ENCODE peak calls at places on chromosomes 2 and 18, in ten cellular contexts. K, Q, M, U, L, S, P, X, E and B are unnamed samples.
A peak's percentile ranks its signal among the peaks of the same experiment; 100 is the strongest.

GRCh38 chr2:47307066-47307465 is 95.9 kb upstream of the MSH2 start:
- DNase-seq in U (no peak), M (no peak), Q (no peak), K (no peak), P (no peak), S (peak; percentile 6), E (no peak), X (no peak), L (no peak), B (no peak)

GRCh38 chr18:78635093-78635800 is 344.4 kb upstream of the SALL3 start:
- DNase-seq in E (no peak), M (no peak), S (no peak), X (no peak), Q (no peak), U (no peak), K (no peak), L (no peak), P (no peak), B (no peak)

GRCh38 chr2:217105733-217106649 is 246.1 kb upstream of the TNP1 start:
- DNase-seq in L (peak; percentile 2), M (no peak), S (no peak), U (no peak), Q (no peak), E (no peak), P (no peak), X (peak; percentile 2), K (no peak), B (no peak)

GRCh38 chr2:100018794-100019193 is 123.6 kb downstream of the AFF3 start:
- DNase-seq in P (no peak), M (no peak), X (no peak), Q (no peak), L (no peak), U (no peak), S (no peak), K (no peak), E (no peak), B (no peak)

GRCh38 chr18:808086-808485 is 4.0 kb downstream of the YES1 start:
- DNase-seq in E (no peak), P (no peak), U (no peak), S (no peak), K (no peak), Q (no peak), L (no peak), M (no peak), X (no peak), B (no peak)

GRCh38 chr2:64273524-64274398 is 129.5 kb upstream of the PELI1 start:
- DNase-seq in E (peak; percentile 71), K (no peak), X (no peak), L (no peak), U (no peak), Q (no peak), S (no peak), P (peak; percentile 67), M (peak; percentile 33), B (peak; percentile 89)

GRCh38 chr2:201362396-201362795 is 5.3 kb upstream of the FLACC1 start:
- DNase-seq in S (no peak), M (no peak), L (no peak), K (no peak), Q (no peak), X (no peak), E (no peak), U (no peak), P (no peak), B (no peak)

GRCh38 chr2:43026451-43027102 is 199.8 kb downstream of the ZFP36L2 start:
- DNase-seq in X (no peak), Q (no peak), E (no peak), S (peak; percentile 39), P (no peak), L (no peak), M (no peak), K (no peak), U (peak; percentile 55), B (no peak)

GRCh38 chr18:47944972-47945843 is 14.7 kb upstream of the SMAD2 start:
- DNase-seq in M (no peak), L (no peak), U (no peak), E (no peak), S (no peak), X (peak; percentile 12), P (no peak), Q (no peak), K (no peak), B (no peak)

GRCh38 chr2:162073776-162074578 is at the start of gene DPP4:
- DNase-seq in X (no peak), K (no peak), U (peak; percentile 89), L (peak; percentile 81), Q (peak; percentile 75), P (peak; percentile 77), S (peak; percentile 87), M (peak; percentile 68), E (no peak), B (no peak)

GRCh38 chr2:115122701-115123100 is 680.3 kb downstream of the DPP10 start:
- DNase-seq in S (no peak), E (no peak), Q (no peak), M (no peak), X (no peak), L (no peak), U (no peak), K (no peak), P (no peak), B (no peak)

GRCh38 chr18:47748093-47748796 is 182.2 kb downstream of the SMAD2 start:
- DNase-seq in Q (no peak), L (no peak), X (no peak), U (no peak), S (no peak), K (no peak), M (peak; percentile 24), P (no peak), E (no peak), B (no peak)

GRCh38 chr18:10003281-10003680 is 89.5 kb downstream of the VAPA start:
- DNase-seq in K (no peak), L (no peak), P (no peak), E (no peak), S (no peak), X (no peak), U (no peak), Q (peak; percentile 15), M (no peak), B (no peak)

GRCh38 chr2:28592481-28592880 is 96.6 kb downstream of the PLB1 start:
- DNase-seq in M (no peak), S (peak; percentile 25), U (no peak), X (no peak), P (no peak), L (no peak), K (no peak), E (no peak), Q (no peak), B (peak; percentile 30)

GRCh38 chr2:205769494-205769848 is 87.2 kb downstream of the NRP2 start:
- DNase-seq in K (no peak), Q (no peak), S (no peak), X (no peak), U (no peak), L (no peak), P (no peak), E (no peak), M (no peak), B (no peak)

GRCh38 chr2:160994141-160995002 is 165.9 kb upstream of the TANK start:
- DNase-seq in E (peak; percentile 14), X (peak; percentile 77), S (no peak), K (no peak), L (peak; percentile 90), P (peak; percentile 75), Q (peak; percentile 81), M (peak; percentile 71), U (no peak), B (no peak)
- H3K4me3 ChIP-seq in E (no peak overlapping the region), X (no peak overlapping the region), S (no peak overlapping the region), K (no peak overlapping the region), L (no peak overlapping the region), P (no peak overlapping the region), Q (no peak overlapping the region), M (peak overlapping the region; percentile 22), U (no peak overlapping the region), B (no peak overlapping the region)

GRCh38 chr2:26144953-26145680 is 27.8 kb upstream of the GAREM2 start:
- DNase-seq in U (no peak), M (peak; percentile 63), P (peak; percentile 64), L (peak; percentile 88), Q (no peak), K (peak; percentile 50), E (peak; percentile 10), S (peak; percentile 81), X (peak; percentile 51), B (no peak)
- TF ChIP-seq POLR2AphosphoS5 in U (no peak), M (no peak), P (peak; percentile 26), L (no peak), Q (no peak), K (no peak), E (no peak), S (no peak), X (no peak), B (no peak)

DNA sequence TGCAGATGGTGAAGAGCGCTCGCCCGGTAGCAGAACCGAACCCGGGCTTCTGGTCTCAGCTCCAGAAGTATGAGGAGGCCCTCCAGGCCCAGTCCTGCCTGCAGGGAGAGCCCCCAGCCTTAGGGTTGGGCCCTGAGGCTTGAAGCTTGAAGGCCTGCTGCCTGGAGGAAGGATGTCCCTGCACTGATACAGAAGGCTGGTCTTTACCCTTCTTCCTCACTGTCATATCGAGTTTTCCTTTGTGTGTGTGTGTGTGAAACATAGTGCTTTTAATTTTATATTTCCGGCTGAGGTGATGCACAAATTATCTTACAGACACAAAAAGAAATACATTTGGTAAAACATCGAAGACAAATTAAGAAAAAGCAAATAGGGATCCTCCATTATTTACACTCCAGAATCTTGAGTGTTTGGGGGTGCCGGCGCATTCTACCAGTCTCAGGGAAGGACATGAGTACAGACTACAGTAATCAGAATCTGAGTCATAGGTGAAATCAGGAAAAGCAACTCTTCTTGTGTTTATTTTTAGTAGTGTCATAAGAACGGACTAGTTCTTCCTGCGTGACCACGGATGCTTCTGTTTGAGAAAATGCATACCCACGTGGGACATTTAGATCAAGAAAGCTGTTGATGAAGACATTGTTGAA is 1.3 kb downstream of the DUSP28 start:
- DNase-seq in K (no peak), E (no peak), X (no peak), Q (peak; percentile 40), M (no peak), U (no peak), P (peak; percentile 26), S (no peak), L (no peak), B (no peak)
- TF ChIP-seq CTCF in K (no peak), E (no peak), X (no peak), Q (no peak), M (no peak), U (no peak), P (peak; percentile 70), S (no peak), L (peak; percentile 13), B (peak; percentile 51)

DNA sequence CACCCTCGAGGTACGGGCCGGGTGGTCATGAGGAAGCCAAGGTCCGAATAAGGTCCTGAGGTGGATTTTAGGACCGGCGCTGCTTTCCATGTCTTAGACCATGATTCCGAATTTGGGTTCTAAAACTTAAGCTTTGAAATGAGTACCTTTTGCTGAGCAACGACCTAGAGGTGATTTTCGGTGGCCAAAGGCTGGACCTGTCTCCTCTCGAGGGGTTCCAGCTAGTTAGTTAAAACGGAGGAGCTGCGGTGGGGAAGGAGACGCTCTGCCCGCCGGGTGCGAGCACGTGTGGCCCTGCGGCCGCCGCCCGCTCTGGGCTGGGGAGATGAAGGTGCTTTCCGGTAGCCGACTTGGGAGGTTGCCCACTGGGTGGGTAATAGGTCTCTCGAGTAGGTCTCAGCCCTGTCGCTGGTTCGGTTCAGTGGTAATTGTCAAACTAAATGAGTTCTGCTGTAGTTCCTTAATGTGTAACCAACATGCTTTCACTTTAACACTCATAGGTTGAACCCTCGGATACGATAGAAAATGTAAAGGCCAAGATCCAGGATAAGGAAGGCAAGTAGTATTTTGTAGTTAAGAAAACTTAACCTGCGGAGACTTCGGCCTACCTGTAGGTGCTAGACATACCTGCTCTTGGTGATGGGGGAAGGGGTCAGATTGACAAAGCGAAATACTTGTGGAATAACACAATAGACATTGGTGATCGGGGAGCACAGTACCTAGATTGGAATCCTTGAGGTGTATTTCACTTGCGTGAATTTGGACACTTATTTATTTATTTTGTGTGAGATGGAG is 572 bp downstream of the RPS27A start:
- DNase-seq in K (no peak), M (peak; percentile 43), X (no peak), L (no peak), E (no peak), U (peak; percentile 88), S (peak; percentile 90), Q (no peak), P (peak; percentile 57), B (peak; percentile 31)
- H3K4me3 ChIP-seq in K (peak overlapping the region; percentile 98), M (peak overlapping the region; percentile 92), X (peak overlapping the region; percentile 78), L (peak overlapping the region; percentile 90), E (peak overlapping the region; percentile 94), U (peak overlapping the region; percentile 55), S (peak overlapping the region; percentile 93), Q (peak overlapping the region; percentile 77), P (peak overlapping the region; percentile 91), B (peak overlapping the region; percentile 93)